ENCODE peak calls at places on chromosomes 12 and 14, in seven cellular contexts. O is suprapubic skin; H is coronary artery; X is activated T-cell treated with anti-CD3 and anti-CD28 coated beads, Interleukin-2, amount 50 U/mL, for 72 hours; R is T-helper 1 cell; T is hypothalamus; V is HTR-8/SVneo. N is an unnamed sample.

GRCh38 chr14:24368562-24369252 is 723 bp downstream of the NFATC4 start:
- DNase-seq in O (peak), H (peak), X (peak), R (peak), T (peak), V (peak), N (peak)

GRCh38 chr14:59274991-59275391 is 86.5 kb downstream of the DAAM1 start:
- DNase-seq in O (no peak), H (no peak), X (no peak), R (no peak), T (no peak), V (no peak), N (peak)

GRCh38 chr14:37196604-37197420 is 925 bp upstream of the MIPOL1 start:
- DNase-seq in O (no peak), H (no peak), X (no peak), R (no peak), T (no peak), V (no peak), N (no peak)

GRCh38 chr12:24561882-24562760 is 386.8 kb downstream of the BCAT1 start:
- DNase-seq in O (peak), H (peak), X (peak), R (no peak), T (peak), V (peak), N (peak)

GRCh38 chr12:115023279-115023678 is 339.3 kb upstream of the TBX3 start:
- DNase-seq in O (no peak), H (no peak), X (no peak), R (no peak), T (no peak), V (no peak), N (no peak)

GRCh38 chr12:85835810-85836715 is at the start of gene RASSF9:
- DNase-seq in O (no peak), H (no peak), X (no peak), R (no peak), T (no peak), V (no peak), N (no peak)

GRCh38 chr14:23061995-23062394 is 4.7 kb upstream of the CDH24 start:
- DNase-seq in O (no peak), H (peak), X (no peak), R (no peak), T (no peak), V (peak), N (no peak)

GRCh38 chr12:101459642-101460346 is 15.3 kb upstream of the SPIC start:
- DNase-seq in O (no peak), H (no peak), X (no peak), R (no peak), T (no peak), V (peak), N (no peak)

GRCh38 chr12:127809236-127809635 is 457.7 kb upstream of the TMEM132C start:
- DNase-seq in O (no peak), H (no peak), X (no peak), R (no peak), T (no peak), V (peak), N (no peak)

GRCh38 chr12:126784328-126784921 is 1482.5 kb upstream of the TMEM132C start:
- DNase-seq in O (no peak), H (no peak), X (peak), R (no peak), T (peak), V (peak), N (no peak)

GRCh38 chr12:119241049-119241448 is 62.3 kb downstream of the HSPB8 start:
- DNase-seq in O (no peak), H (no peak), X (no peak), R (no peak), T (no peak), V (no peak), N (no peak)